ENCODE peak calls at places on chromosomes 6 and 20, in nine cellular contexts. V is foreskin fibroblast, F is IMR-90, A is epithelial cell of esophagus, M is AG10803, R is astrocyte of the spinal cord, G is PC-9, Y is GM06990, E is AG04449. P is an unnamed sample.

GRCh38 chr6:108166664-108167448 is 1.0 kb downstream of the NR2E1 start:
- DNase-seq in V (no peak), F (no peak), A (no peak), M (no peak), R (no peak), G (no peak), Y (no peak), E (no peak), P (no peak)

GRCh38 chr20:3818155-3819151 is 1.9 kb upstream of the AP5S1 start:
- DNase-seq in V (peak), F (peak), A (peak), M (peak), R (peak), G (peak), Y (no peak), E (no peak), P (peak)

GRCh38 chr20:61785567-61785816 is 280.2 kb downstream of the TAF4 start:
- DNase-seq in V (no peak), F (no peak), A (no peak), M (no peak), R (no peak), G (no peak), Y (no peak), E (no peak), P (no peak)

GRCh38 chr6:21634582-21634981 is 41.0 kb downstream of the SOX4 start:
- DNase-seq in V (peak), F (peak), A (peak), M (peak), R (peak), G (peak), Y (no peak), E (peak), P (peak)

GRCh38 chr6:54768542-54768941 is 78.0 kb upstream of the FAM83B start:
- DNase-seq in V (no peak), F (peak), A (no peak), M (no peak), R (no peak), G (no peak), Y (no peak), E (no peak), P (no peak)

GRCh38 chr6:33609444-33610034 is 11.6 kb upstream of the ITPR3 start:
- DNase-seq in V (peak), F (peak), A (no peak), M (peak), R (peak), G (peak), Y (no peak), E (no peak), P (no peak)

GRCh38 chr6:149140137-149140909 is 177.2 kb upstream of the TAB2 start:
- DNase-seq in V (no peak), F (no peak), A (no peak), M (no peak), R (no peak), G (no peak), Y (peak), E (no peak), P (no peak)

GRCh38 chr20:25695532-25696383 is 895 bp downstream of the ZNF337 start:
- DNase-seq in V (no peak), F (no peak), A (peak), M (peak), R (no peak), G (no peak), Y (no peak), E (no peak), P (peak)

GRCh38 chr6:119129968-119130484 is 51.6 kb upstream of the FAM184A start:
- DNase-seq in V (peak), F (peak), A (peak), M (peak), R (peak), G (peak), Y (no peak), E (no peak), P (peak)

GRCh38 chr6:123788319-123788718 is 15.3 kb upstream of the NKAIN2 start:
- DNase-seq in V (no peak), F (no peak), A (no peak), M (no peak), R (no peak), G (no peak), Y (no peak), E (no peak), P (no peak)

GRCh38 chr6:34476462-34476861 is 10.6 kb downstream of the PACSIN1 start:
- DNase-seq in V (no peak), F (no peak), A (no peak), M (no peak), R (no peak), G (no peak), Y (no peak), E (no peak), P (no peak)

GRCh38 chr6:89299451-89299850 is 15.6 kb downstream of the GABRR2 start:
- DNase-seq in V (no peak), F (peak), A (no peak), M (no peak), R (no peak), G (no peak), Y (no peak), E (no peak), P (no peak)

GRCh38 chr6:68968301-68968649 is 333.2 kb downstream of the ADGRB3 start:
- DNase-seq in V (no peak), F (no peak), A (no peak), M (no peak), R (no peak), G (no peak), Y (no peak), E (no peak), P (no peak)

GRCh38 chr6:45668705-45669104 is 291.0 kb upstream of the SUPT3H start:
- DNase-seq in V (no peak), F (no peak), A (no peak), M (no peak), R (no peak), G (no peak), Y (no peak), E (no peak), P (no peak)

GRCh38 chr6:48664850-48665249 is 553.9 kb upstream of the PTCHD4 start:
- DNase-seq in V (peak), F (peak), A (no peak), M (peak), R (peak), G (no peak), Y (no peak), E (no peak), P (peak)

GRCh38 chr6:7243188-7243942 is 69.6 kb downstream of the SSR1 start:
- DNase-seq in V (peak), F (peak), A (peak), M (peak), R (peak), G (peak), Y (no peak), E (no peak), P (peak)

GRCh38 chr6:105449756-105450390 is 47.0 kb upstream of the PREP start:
- DNase-seq in V (no peak), F (peak), A (no peak), M (peak), R (peak), G (no peak), Y (no peak), E (no peak), P (no peak)

GRCh38 chr20:10651227-10651990 is 22.4 kb downstream of the JAG1 start:
- DNase-seq in V (no peak), F (peak), A (no peak), M (peak), R (peak), G (no peak), Y (no peak), E (no peak), P (peak)

GRCh38 chr20:17534077-17534476 is 2.9 kb upstream of the BFSP1 start:
- DNase-seq in V (no peak), F (no peak), A (no peak), M (no peak), R (no peak), G (no peak), Y (no peak), E (no peak), P (no peak)

GRCh38 chr20:17794400-17794799 is 94.6 kb downstream of the BANF2 start:
- DNase-seq in V (no peak), F (no peak), A (no peak), M (no peak), R (no peak), G (no peak), Y (no peak), E (no peak), P (no peak)

GRCh38 chr6:41577356-41577864 is 31.2 kb downstream of the FOXP4 start:
- DNase-seq in V (no peak), F (no peak), A (no peak), M (no peak), R (no peak), G (no peak), Y (no peak), E (no peak), P (no peak)

GRCh38 chr6:111277819-111278218 is 190.5 kb downstream of the SLC16A10 start:
- DNase-seq in V (no peak), F (no peak), A (no peak), M (no peak), R (no peak), G (no peak), Y (no peak), E (no peak), P (no peak)

GRCh38 chr6:75130784-75131183 is 75.1 kb downstream of the COL12A1 start:
- DNase-seq in V (peak), F (peak), A (peak), M (peak), R (no peak), G (no peak), Y (no peak), E (no peak), P (peak)

DNA sequence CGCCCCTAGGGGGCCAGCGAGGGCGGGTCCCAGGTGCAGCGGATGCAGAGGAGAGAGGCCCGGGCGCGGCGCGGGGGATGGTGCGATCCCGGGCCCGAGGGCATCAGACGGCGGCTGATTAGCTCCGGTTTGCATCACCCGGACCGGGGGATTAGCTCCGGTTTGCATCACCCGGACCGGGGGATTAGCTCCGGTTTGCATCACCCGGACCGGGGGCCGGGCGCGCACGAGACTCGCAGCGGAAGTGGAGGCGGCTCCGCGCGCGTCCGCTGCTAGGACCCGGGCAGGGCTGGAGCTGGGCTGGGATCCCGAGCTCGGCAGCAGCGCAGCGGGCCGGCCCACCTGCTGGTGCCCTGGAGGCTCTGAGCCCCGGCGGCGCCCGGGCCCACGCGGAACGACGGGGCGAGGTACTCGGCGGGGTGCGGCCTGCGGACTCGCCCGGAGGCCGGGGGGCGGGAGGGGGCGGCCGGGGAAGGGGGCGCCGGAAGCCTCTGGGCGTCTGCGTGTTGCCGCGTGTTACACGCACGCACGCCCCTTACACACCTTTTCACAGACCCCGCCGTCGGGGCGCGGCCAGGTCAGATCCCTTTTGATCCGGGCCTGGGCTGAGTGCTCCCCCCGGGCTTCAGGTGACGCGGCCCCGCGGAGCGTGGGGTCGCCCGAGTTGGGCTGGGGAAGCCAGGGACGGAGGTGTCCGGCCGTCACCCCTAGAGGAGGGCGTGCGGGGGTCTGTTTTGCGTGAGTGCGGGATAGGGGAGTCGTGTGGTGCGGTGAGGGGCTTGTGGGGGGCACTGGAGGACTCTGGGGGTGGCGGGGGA is 412 bp downstream of the TRIB3 start:
- DNase-seq in V (peak), F (peak), A (peak), M (peak), R (peak), G (no peak), Y (peak), E (no peak), P (peak)
- TF ChIP-seq CTCF in V (no peak), F (no peak), A (no peak), M (peak), R (peak), G (peak), Y (no peak), E (no peak), P (peak)

GRCh38 chr6:12715437-12715836 is 1.1 kb upstream of the PHACTR1 start:
- DNase-seq in V (no peak), F (no peak), A (peak), M (no peak), R (no peak), G (no peak), Y (no peak), E (no peak), P (no peak)
- H3K4me3 ChIP-seq in V (no peak), F (no peak), A (no peak), M (no peak), R (no peak), G (no peak), Y (no peak), E (no peak), P (no peak)

GRCh38 chr20:40446868-40447267 is 242.2 kb downstream of the MAFB start:
- DNase-seq in V (no peak), F (no peak), A (no peak), M (no peak), R (no peak), G (no peak), Y (no peak), E (no peak), P (no peak)
- TF ChIP-seq CTCF in V (no peak), F (no peak), A (no peak), M (no peak), R (no peak), G (no peak), Y (no peak), E (no peak), P (no peak)

GRCh38 chr20:21396921-21397340 is 395 bp downstream of the NKX2-4 start:
- DNase-seq in V (no peak), F (no peak), A (peak), M (no peak), R (no peak), G (no peak), Y (peak), E (no peak), P (no peak)

GRCh38 chr20:21396045-21396893 is 1.1 kb downstream of the NKX2-4 start:
- DNase-seq in V (no peak), F (no peak), A (peak), M (no peak), R (no peak), G (no peak), Y (no peak), E (no peak), P (no peak)

GRCh38 chr20:21398505-21399057 is 1.3 kb upstream of the NKX2-4 start:
- DNase-seq in V (no peak), F (no peak), A (no peak), M (no peak), R (peak), G (no peak), Y (no peak), E (no peak), P (no peak)

GRCh38 chr20:21398109-21398480 is 769 bp upstream of the NKX2-4 start:
- DNase-seq in V (no peak), F (no peak), A (no peak), M (no peak), R (no peak), G (no peak), Y (no peak), E (no peak), P (no peak)

DNA sequence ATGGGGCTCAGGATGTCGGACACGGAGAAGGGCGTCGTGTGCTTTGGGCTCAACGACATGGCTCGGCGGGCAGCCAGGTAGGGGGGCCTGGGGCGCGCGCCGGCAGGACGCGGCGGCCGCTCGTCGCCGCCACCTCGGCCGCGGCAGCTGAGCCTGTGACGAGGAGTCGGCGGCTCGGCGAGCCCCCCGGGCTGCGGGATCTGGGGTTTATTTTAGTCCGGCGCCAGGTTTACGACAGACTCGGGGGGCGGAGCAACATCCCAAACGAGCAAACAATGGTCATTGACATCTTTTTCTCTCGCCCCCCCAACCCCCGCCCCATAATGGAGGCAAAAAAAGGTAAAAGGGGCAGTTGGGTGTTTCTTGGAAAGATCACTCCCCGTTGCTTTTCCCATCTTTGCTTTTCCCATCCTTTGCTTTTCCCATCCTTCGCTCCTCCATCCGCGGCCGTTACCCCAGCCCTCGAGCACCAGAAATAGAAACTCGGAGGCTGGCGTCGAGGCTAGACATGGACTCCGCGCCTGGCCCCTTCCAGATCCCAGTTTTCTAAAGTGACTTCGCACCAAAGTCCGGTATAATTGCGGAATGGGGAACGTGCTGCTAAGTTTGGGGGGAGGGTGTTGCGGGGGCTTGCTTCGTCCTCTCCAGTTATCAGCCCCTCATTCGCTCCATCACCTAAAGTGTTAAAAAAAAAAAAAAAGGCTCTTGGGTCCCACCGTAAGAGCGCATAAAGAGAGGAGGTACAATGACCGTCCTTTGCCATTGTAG is at the start of gene NKX2-4:
- DNase-seq in V (no peak), F (no peak), A (no peak), M (no peak), R (no peak), G (no peak), Y (no peak), E (no peak), P (no peak)
- H3K4me3 ChIP-seq in V (no peak), F (no peak), A (no peak), M (no peak), R (no peak), G (no peak), Y (no peak), E (no peak), P (no peak)

GRCh38 chr6:139364302-139364981 is 10.0 kb downstream of the CITED2 start:
- DNase-seq in V (no peak), F (peak), A (peak), M (peak), R (peak), G (peak), Y (peak), E (no peak), P (peak)
- TF ChIP-seq CTCF in V (peak), F (peak), A (peak), M (peak), R (peak), G (peak), Y (peak), E (peak), P (peak)